ENCODE peak calls at places on chromosomes 5 and 9, in six cellular contexts. One of them, this sample, is unnamed.

GRCh38 chr9:96413312-96414221 is 4.6 kb downstream of the ZNF367 start:
- DNase-seq in stomach: no peak
- DNase-seq in tibial nerve: no peak
- DNase-seq in A549: no peak
- DNase-seq in IMR-90: no peak
- DNase-seq in uterus: no peak
- DNase-seq in this sample: no peak

GRCh38 chr5:11384441-11385250 is 519.6 kb downstream of the CTNND2 start:
- DNase-seq in stomach: peak; percentile 71
- DNase-seq in tibial nerve: no peak
- DNase-seq in A549: no peak
- DNase-seq in IMR-90: no peak
- DNase-seq in uterus: no peak
- DNase-seq in this sample: peak; percentile 31

GRCh38 chr5:35478856-35479682 is 138.6 kb upstream of the SPEF2 start:
- DNase-seq in stomach: no peak
- DNase-seq in tibial nerve: no peak
- DNase-seq in A549: no peak
- DNase-seq in IMR-90: peak; percentile 39
- DNase-seq in uterus: no peak
- DNase-seq in this sample: no peak

GRCh38 chr5:58181578-58182286 is 278.2 kb downstream of the PLK2 start:
- DNase-seq in stomach: no peak
- DNase-seq in tibial nerve: no peak
- DNase-seq in A549: no peak
- DNase-seq in IMR-90: no peak
- DNase-seq in uterus: no peak
- DNase-seq in this sample: no peak

GRCh38 chr9:18490591-18491370 is 16.8 kb downstream of the ADAMTSL1 start:
- DNase-seq in stomach: no peak
- DNase-seq in tibial nerve: no peak
- DNase-seq in A549: no peak
- DNase-seq in IMR-90: peak; percentile 99
- DNase-seq in uterus: peak; percentile 76
- DNase-seq in this sample: no peak

GRCh38 chr5:77563475-77563874 is 71.4 kb upstream of the WDR41 start:
- DNase-seq in stomach: peak; percentile 45
- DNase-seq in tibial nerve: no peak
- DNase-seq in A549: no peak
- DNase-seq in IMR-90: no peak
- DNase-seq in uterus: no peak
- DNase-seq in this sample: no peak

GRCh38 chr5:124692324-124692723 is 54.1 kb downstream of the ZNF608 start:
- DNase-seq in stomach: no peak
- DNase-seq in tibial nerve: no peak
- DNase-seq in A549: no peak
- DNase-seq in IMR-90: peak; percentile 91
- DNase-seq in uterus: no peak
- DNase-seq in this sample: no peak

GRCh38 chr5:111422245-111422644 is 90.1 kb downstream of the STARD4 start:
- DNase-seq in stomach: no peak
- DNase-seq in tibial nerve: no peak
- DNase-seq in A549: no peak
- DNase-seq in IMR-90: no peak
- DNase-seq in uterus: no peak
- DNase-seq in this sample: no peak

GRCh38 chr5:134005415-134006118 is 792 bp upstream of the VDAC1 start:
- DNase-seq in stomach: peak; percentile 50
- DNase-seq in tibial nerve: no peak
- DNase-seq in A549: peak; percentile 78
- DNase-seq in IMR-90: no peak
- DNase-seq in uterus: peak; percentile 42
- DNase-seq in this sample: peak; percentile 54

GRCh38 chr5:166369817-166370216 is 1921.6 kb upstream of the WWC1 start:
- DNase-seq in stomach: no peak
- DNase-seq in tibial nerve: no peak
- DNase-seq in A549: no peak
- DNase-seq in IMR-90: no peak
- DNase-seq in uterus: no peak
- DNase-seq in this sample: no peak

GRCh38 chr5:41795125-41795524 is 75.1 kb downstream of the OXCT1 start:
- DNase-seq in stomach: no peak
- DNase-seq in tibial nerve: no peak
- DNase-seq in A549: no peak
- DNase-seq in IMR-90: no peak
- DNase-seq in uterus: no peak
- DNase-seq in this sample: no peak

GRCh38 chr9:135343733-135344522 is 135.7 kb upstream of the PPP1R26 start:
- DNase-seq in stomach: peak; percentile 68
- DNase-seq in tibial nerve: peak; percentile 29
- DNase-seq in A549: peak; percentile 73
- DNase-seq in IMR-90: peak; percentile 5
- DNase-seq in uterus: peak; percentile 27
- DNase-seq in this sample: peak; percentile 67

GRCh38 chr5:142587354-142587965 is 98.4 kb downstream of the FGF1 start:
- DNase-seq in stomach: peak; percentile 32
- DNase-seq in tibial nerve: no peak
- DNase-seq in A549: peak; percentile 22
- DNase-seq in IMR-90: peak; percentile 59
- DNase-seq in uterus: no peak
- DNase-seq in this sample: peak; percentile 75

GRCh38 chr9:13718086-13718485 is 438.6 kb upstream of the MPDZ start:
- DNase-seq in stomach: no peak
- DNase-seq in tibial nerve: no peak
- DNase-seq in A549: no peak
- DNase-seq in IMR-90: peak; percentile 9
- DNase-seq in uterus: no peak
- DNase-seq in this sample: no peak

GRCh38 chr9:108182950-108183381 is 672.8 kb downstream of the ACTL7B start:
- DNase-seq in stomach: no peak
- DNase-seq in tibial nerve: no peak
- DNase-seq in A549: no peak
- DNase-seq in IMR-90: peak; percentile 55
- DNase-seq in uterus: no peak
- DNase-seq in this sample: no peak

GRCh38 chr5:57735754-57736153 is 253.1 kb upstream of the ACTBL2 start:
- DNase-seq in stomach: no peak
- DNase-seq in tibial nerve: no peak
- DNase-seq in A549: peak; percentile 33
- DNase-seq in IMR-90: peak; percentile 96
- DNase-seq in uterus: no peak
- DNase-seq in this sample: no peak

GRCh38 chr9:95434116-95435073 is 82.4 kb downstream of the PTCH1 start:
- DNase-seq in stomach: no peak
- DNase-seq in tibial nerve: no peak
- DNase-seq in A549: no peak
- DNase-seq in IMR-90: no peak
- DNase-seq in uterus: no peak
- DNase-seq in this sample: no peak

GRCh38 chr5:55523293-55523692 is 11.5 kb downstream of the PLPP1 start:
- DNase-seq in stomach: no peak
- DNase-seq in tibial nerve: no peak
- DNase-seq in A549: no peak
- DNase-seq in IMR-90: no peak
- DNase-seq in uterus: no peak
- DNase-seq in this sample: no peak

DNA sequence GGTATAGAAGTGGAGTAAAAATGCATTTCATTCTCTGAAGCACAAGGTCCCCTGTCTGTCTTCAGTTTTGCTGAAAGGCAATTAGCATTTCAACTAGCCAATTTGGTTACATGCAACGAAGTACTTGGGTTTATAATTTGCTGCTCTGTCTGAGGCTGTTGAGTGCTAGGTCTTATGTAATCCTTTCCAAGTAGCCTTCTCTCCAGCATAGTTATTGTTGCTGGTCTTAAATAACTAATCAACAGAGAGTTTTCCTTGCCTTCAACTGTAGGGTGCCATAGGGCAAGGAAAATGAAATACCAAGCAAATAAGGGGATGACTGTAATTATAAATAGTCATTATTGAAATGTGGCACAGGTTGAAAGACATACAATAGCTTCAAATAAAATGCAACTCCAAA is 4.6 kb downstream of the ADGRV1 start:
- DNase-seq in stomach: no peak
- DNase-seq in tibial nerve: no peak
- DNase-seq in A549: no peak
- DNase-seq in IMR-90: no peak
- DNase-seq in uterus: no peak
- DNase-seq in this sample: no peak
- TF ChIP-seq POLR2A in stomach: no peak
- TF ChIP-seq POLR2A in tibial nerve: no peak
- TF ChIP-seq POLR2A in A549: no peak
- TF ChIP-seq POLR2A in IMR-90: no peak
- TF ChIP-seq POLR2A in uterus: no peak
- TF ChIP-seq POLR2A in this sample: no peak

DNA sequence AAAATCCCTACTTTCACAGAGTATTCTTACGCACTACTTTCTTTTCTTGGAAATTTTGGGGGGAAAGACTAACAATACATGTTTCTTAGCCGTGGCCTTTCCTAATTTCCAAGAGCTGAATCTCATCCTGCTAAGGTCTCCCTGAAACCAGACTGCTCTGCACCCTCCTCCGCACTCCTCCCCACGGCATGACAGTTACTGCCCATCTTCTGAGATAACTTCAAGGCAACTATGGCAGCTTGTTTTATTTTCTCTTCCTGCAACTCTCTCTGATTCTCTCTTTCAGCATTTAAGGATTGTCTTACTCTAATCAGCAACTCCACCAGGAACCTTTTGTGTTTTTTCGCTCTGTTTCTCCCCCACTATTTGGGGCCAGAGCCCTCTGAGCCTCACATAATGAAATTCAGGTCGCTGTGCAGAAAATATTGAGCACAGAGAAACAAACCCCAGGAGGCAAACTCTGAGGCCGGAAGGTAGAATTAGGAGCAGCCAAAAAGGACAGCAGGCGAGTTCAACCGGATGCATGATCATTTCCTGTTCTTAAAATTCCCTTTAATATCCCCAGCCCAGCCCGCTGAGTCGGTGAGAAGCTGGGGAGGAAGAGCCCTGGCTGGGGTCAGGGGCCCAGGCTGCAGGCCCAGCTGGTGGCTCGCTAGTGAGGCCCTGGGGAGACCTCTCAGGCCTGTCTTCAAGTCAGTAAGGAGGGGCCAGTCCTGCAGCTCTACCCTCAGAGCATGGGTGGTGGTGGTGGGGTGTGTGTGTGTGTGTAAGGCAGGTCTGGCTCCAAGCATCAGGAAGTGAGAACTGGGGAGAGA is 213.6 kb upstream of the S1PR3 start:
- DNase-seq in stomach: no peak
- DNase-seq in tibial nerve: no peak
- DNase-seq in A549: no peak
- DNase-seq in IMR-90: peak; percentile 60
- DNase-seq in uterus: no peak
- DNase-seq in this sample: peak; percentile 81
- H3K4me1 ChIP-seq in stomach: peaks cover 27% of the 10 kb centered on the region
- H3K4me1 ChIP-seq in tibial nerve: peaks cover 10% of the 10 kb centered on the region
- H3K4me1 ChIP-seq in A549: peaks cover 75% of the 10 kb centered on the region
- H3K4me1 ChIP-seq in IMR-90: peaks cover 45% of the 10 kb centered on the region
- H3K4me1 ChIP-seq in uterus: peaks cover 12% of the 10 kb centered on the region
- H3K4me1 ChIP-seq in this sample: peaks cover 46% of the 10 kb centered on the region

GRCh38 chr5:169971780-169972179 is 8.5 kb downstream of the INSYN2B start:
- DNase-seq in stomach: no peak
- DNase-seq in tibial nerve: no peak
- DNase-seq in A549: no peak
- DNase-seq in IMR-90: no peak
- DNase-seq in uterus: no peak
- DNase-seq in this sample: no peak

GRCh38 chr5:169970911-169971436 is 9.3 kb downstream of the INSYN2B start:
- DNase-seq in stomach: no peak
- DNase-seq in tibial nerve: no peak
- DNase-seq in A549: peak; percentile 79
- DNase-seq in IMR-90: peak; percentile 82
- DNase-seq in uterus: no peak
- DNase-seq in this sample: no peak

GRCh38 chr5:169974121-169974770 is 6.0 kb downstream of the INSYN2B start:
- DNase-seq in stomach: no peak
- DNase-seq in tibial nerve: no peak
- DNase-seq in A549: no peak
- DNase-seq in IMR-90: peak; percentile 66
- DNase-seq in uterus: no peak
- DNase-seq in this sample: no peak

GRCh38 chr5:169970334-169970733 is 10.0 kb downstream of the INSYN2B start:
- DNase-seq in stomach: no peak
- DNase-seq in tibial nerve: no peak
- DNase-seq in A549: no peak
- DNase-seq in IMR-90: no peak
- DNase-seq in uterus: no peak
- DNase-seq in this sample: no peak
- TF ChIP-seq CTCF in stomach: no peak
- TF ChIP-seq CTCF in tibial nerve: no peak
- TF ChIP-seq CTCF in A549: no peak
- TF ChIP-seq CTCF in IMR-90: no peak
- TF ChIP-seq CTCF in uterus: no peak
- TF ChIP-seq CTCF in this sample: no peak

GRCh38 chr9:116544896-116545295 is 142.2 kb upstream of the TRIM32 start:
- DNase-seq in stomach: no peak
- DNase-seq in tibial nerve: no peak
- DNase-seq in A549: no peak
- DNase-seq in IMR-90: no peak
- DNase-seq in uterus: no peak
- DNase-seq in this sample: no peak
- TF ChIP-seq POLR2A in stomach: no peak
- TF ChIP-seq POLR2A in tibial nerve: no peak
- TF ChIP-seq POLR2A in A549: no peak
- TF ChIP-seq POLR2A in IMR-90: no peak
- TF ChIP-seq POLR2A in uterus: no peak
- TF ChIP-seq POLR2A in this sample: no peak

DNA sequence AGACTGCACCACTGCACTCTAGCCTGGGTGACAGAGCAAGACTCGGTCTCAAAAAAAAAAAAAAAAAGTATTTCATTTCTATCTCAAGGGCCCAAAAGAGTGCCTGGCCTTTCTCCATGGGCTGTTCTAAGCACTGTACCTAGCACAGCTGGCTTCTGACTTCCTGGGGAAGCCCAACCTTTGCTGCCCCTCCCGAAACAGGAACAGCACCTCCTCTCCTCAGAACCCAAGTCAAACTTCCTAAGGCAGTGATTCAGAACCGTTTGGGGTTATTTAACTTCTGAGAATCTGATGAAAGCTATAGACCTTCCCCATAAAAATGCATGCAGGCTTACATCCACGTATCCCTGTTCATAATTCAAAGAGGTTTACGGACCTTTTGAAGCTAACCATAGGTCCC is 57.8 kb downstream of the NRG2 start:
- DNase-seq in stomach: no peak
- DNase-seq in tibial nerve: no peak
- DNase-seq in A549: no peak
- DNase-seq in IMR-90: no peak
- DNase-seq in uterus: no peak
- DNase-seq in this sample: no peak
- H3K4me1 ChIP-seq in stomach: no peaks in the 10 kb centered on the region
- H3K4me1 ChIP-seq in tibial nerve: no peaks in the 10 kb centered on the region
- H3K4me1 ChIP-seq in A549: no peaks in the 10 kb centered on the region
- H3K4me1 ChIP-seq in IMR-90: peaks cover 5% of the 10 kb centered on the region
- H3K4me1 ChIP-seq in uterus: no peaks in the 10 kb centered on the region
- H3K4me1 ChIP-seq in this sample: no peaks in the 10 kb centered on the region

This sample was measured in testis.